ENCODE peak calls at places on chromosomes 2 and 18, in nine cellular contexts. Q is K562, Y is brain microvascular endothelial cell, J is heart left ventricle, W is pancreas, U is psoas muscle, P is body of pancreas, O is spleen, S is WERI-Rb-1. T is an unnamed sample.

GRCh38 chr2:184683923-184684322 is 85.6 kb downstream of the ZNF804A start:
- DNase-seq in Q (no peak), Y (no peak), J (no peak), W (no peak), U (no peak), P (no peak), O (no peak), S (no peak), T (no peak)

GRCh38 chr2:230578106-230578505 is 134.5 kb upstream of the CAB39 start:
- DNase-seq in Q (no peak), Y (no peak), J (no peak), W (no peak), U (no peak), P (no peak), O (no peak), S (no peak), T (no peak)

GRCh38 chr2:216691210-216691741 is 4.1 kb downstream of the IGFBP5 start:
- DNase-seq in Q (peak; percentile 35), Y (peak; percentile 79), J (peak; percentile 83), W (peak; percentile 69), U (peak; percentile 88), P (peak; percentile 70), O (no peak), S (peak; percentile 26), T (no peak)

GRCh38 chr2:138536302-138536701 is 34.7 kb downstream of the SPOPL start:
- DNase-seq in Q (no peak), Y (no peak), J (no peak), W (no peak), U (no peak), P (peak; percentile 8), O (no peak), S (no peak), T (no peak)

GRCh38 chr2:147325955-147326354 is 518.9 kb upstream of the ACVR2A start:
- DNase-seq in Q (no peak), Y (no peak), J (no peak), W (no peak), U (no peak), P (no peak), O (no peak), S (no peak), T (no peak)

GRCh38 chr2:190655113-190655512 is 6.2 kb downstream of the NAB1 start:
- DNase-seq in Q (no peak), Y (no peak), J (no peak), W (no peak), U (no peak), P (no peak), O (no peak), S (no peak), T (no peak)

GRCh38 chr2:25131567-25132295 is 36.6 kb downstream of the POMC start:
- DNase-seq in Q (peak; percentile 52), Y (no peak), J (no peak), W (peak; percentile 66), U (peak; percentile 58), P (peak; percentile 20), O (peak; percentile 78), S (no peak), T (no peak)

GRCh38 chr2:222862068-222862914 is 1.5 kb downstream of the ACSL3 start:
- DNase-seq in Q (no peak), Y (no peak), J (no peak), W (no peak), U (no peak), P (peak; percentile 18), O (no peak), S (peak; percentile 12), T (no peak)

GRCh38 chr2:10555810-10556111 is 107.6 kb upstream of the ODC1 start:
- DNase-seq in Q (no peak), Y (no peak), J (no peak), W (no peak), U (no peak), P (no peak), O (no peak), S (no peak), T (no peak)

GRCh38 chr18:10745971-10746370 is 220.1 kb downstream of the NAPG start:
- DNase-seq in Q (no peak), Y (no peak), J (no peak), W (no peak), U (no peak), P (no peak), O (no peak), S (no peak), T (no peak)

GRCh38 chr2:196263181-196263747 is 91.9 kb upstream of the STK17B start:
- DNase-seq in Q (no peak), Y (peak; percentile 85), J (no peak), W (no peak), U (no peak), P (no peak), O (no peak), S (no peak), T (no peak)

GRCh38 chr2:16264491-16264890 is 324.1 kb downstream of the MYCN start:
- DNase-seq in Q (no peak), Y (no peak), J (no peak), W (no peak), U (no peak), P (no peak), O (no peak), S (no peak), T (no peak)

GRCh38 chr2:218984239-218985020 is 554 bp downstream of the FEV start:
- DNase-seq in Q (no peak), Y (no peak), J (no peak), W (peak; percentile 62), U (peak; percentile 57), P (peak; percentile 37), O (no peak), S (peak; percentile 60), T (no peak)

GRCh38 chr2:99811544-99811943 is 321.7 kb upstream of the REV1 start:
- DNase-seq in Q (no peak), Y (peak; percentile 84), J (no peak), W (no peak), U (no peak), P (no peak), O (no peak), S (no peak), T (no peak)

GRCh38 chr2:38159171-38159570 is 83.2 kb upstream of the CYP1B1 start:
- DNase-seq in Q (no peak), Y (no peak), J (no peak), W (no peak), U (no peak), P (no peak), O (no peak), S (no peak), T (no peak)

GRCh38 chr2:38158361-38159128 is 82.6 kb upstream of the CYP1B1 start:
- DNase-seq in Q (no peak), Y (no peak), J (no peak), W (no peak), U (no peak), P (no peak), O (no peak), S (no peak), T (no peak)

GRCh38 chr2:38156262-38156835 is 80.4 kb upstream of the CYP1B1 start:
- DNase-seq in Q (no peak), Y (no peak), J (no peak), W (no peak), U (no peak), P (no peak), O (no peak), S (no peak), T (no peak)

GRCh38 chr2:38160517-38160916 is 84.6 kb upstream of the CYP1B1 start:
- DNase-seq in Q (no peak), Y (no peak), J (no peak), W (no peak), U (no peak), P (no peak), O (no peak), S (no peak), T (no peak)

DNA sequence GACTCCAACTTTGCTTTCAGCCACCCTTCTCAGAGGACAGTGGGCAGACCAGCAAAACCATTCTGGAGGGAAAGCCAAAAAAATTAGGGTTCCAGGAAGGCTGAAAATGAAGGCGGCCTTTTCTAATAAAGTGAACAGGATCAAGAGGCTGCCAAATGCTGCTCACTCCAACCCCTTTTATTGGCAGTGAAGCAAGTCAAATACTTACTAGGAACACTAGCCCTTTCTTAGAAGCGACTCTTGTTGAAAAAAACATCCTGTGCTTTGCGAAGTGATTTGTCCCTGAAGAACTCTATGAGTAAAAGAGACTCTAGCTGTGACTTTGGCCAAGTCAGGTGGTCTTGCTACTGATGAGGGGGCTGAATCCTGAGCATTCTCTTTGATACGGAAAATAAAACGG is 83.7 kb upstream of the CYP1B1 start:
- DNase-seq in Q (no peak), Y (no peak), J (no peak), W (no peak), U (no peak), P (no peak), O (no peak), S (no peak), T (no peak)
- H3K36me3 ChIP-seq in Q (no peaks in the 10 kb centered on the region), Y (no peaks in the 10 kb centered on the region), J (no peaks in the 10 kb centered on the region), W (no peaks in the 10 kb centered on the region), U (no peaks in the 10 kb centered on the region), P (no peaks in the 10 kb centered on the region), O (no peaks in the 10 kb centered on the region), S (no peaks in the 10 kb centered on the region), T (no peaks in the 10 kb centered on the region)

DNA sequence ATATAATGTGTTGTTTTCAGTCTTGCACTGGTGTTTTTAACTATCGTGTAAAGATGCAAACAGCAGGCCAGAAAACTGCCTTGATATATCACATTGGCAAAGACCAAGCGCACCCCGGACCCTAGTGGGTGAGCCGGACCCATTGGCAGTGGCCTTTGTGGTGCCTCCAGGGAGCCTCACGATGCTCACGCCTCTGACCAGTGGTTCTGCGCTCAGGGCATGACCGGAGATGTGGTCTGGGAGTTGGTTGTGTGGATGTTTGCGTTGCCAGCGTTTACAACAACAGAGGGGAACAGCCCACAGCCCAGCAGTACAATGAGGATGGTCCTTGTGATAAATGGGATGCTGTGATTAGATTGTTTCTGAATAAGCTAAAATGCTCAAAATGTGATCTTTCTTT is 32.6 kb downstream of the NFATC1 start:
- DNase-seq in Q (no peak), Y (no peak), J (no peak), W (no peak), U (no peak), P (no peak), O (no peak), S (no peak), T (peak; percentile 54)
- H3K4me3 ChIP-seq in Q (no peak overlapping the region), Y (no peak overlapping the region), J (no peak overlapping the region), W (no peak overlapping the region), U (no peak overlapping the region), P (no peak overlapping the region), O (no peak overlapping the region), S (no peak overlapping the region), T (no peak overlapping the region)

GRCh38 chr18:80135136-80135535 is 26.1 kb downstream of the ADNP2 start:
- DNase-seq in Q (no peak), Y (no peak), J (no peak), W (no peak), U (no peak), P (no peak), O (no peak), S (no peak), T (no peak)
- H3K36me3 ChIP-seq in Q (peaks cover 78% of the 10 kb centered on the region), Y (peaks cover 39% of the 10 kb centered on the region), J (peaks cover 82% of the 10 kb centered on the region), W (peaks cover 16% of the 10 kb centered on the region), U (no peaks in the 10 kb centered on the region), P (peaks cover 25% of the 10 kb centered on the region), O (peaks cover 87% of the 10 kb centered on the region), S (peaks cover 85% of the 10 kb centered on the region), T (no peaks in the 10 kb centered on the region)

GRCh38 chr2:69798466-69798908 is 31.0 kb upstream of the GMCL1 start:
- DNase-seq in Q (no peak), Y (peak; percentile 57), J (no peak), W (no peak), U (no peak), P (no peak), O (no peak), S (no peak), T (no peak)
- H3K4me3 ChIP-seq in Q (peak overlapping the region; percentile 30), Y (peak overlapping the region; percentile 24), J (peak overlapping the region; percentile 39), W (no peak overlapping the region), U (peak overlapping the region; percentile 32), P (no peak overlapping the region), O (no peak overlapping the region), S (no peak overlapping the region), T (no peak overlapping the region)

GRCh38 chr2:86027913-86028762 is 77.5 kb downstream of the POLR1A start:
- DNase-seq in Q (no peak), Y (no peak), J (peak; percentile 57), W (peak; percentile 39), U (peak; percentile 49), P (no peak), O (no peak), S (no peak), T (no peak)
- H3K36me3 ChIP-seq in Q (peaks cover 93% of the 10 kb centered on the region), Y (peaks cover 63% of the 10 kb centered on the region), J (peaks cover 68% of the 10 kb centered on the region), W (peaks cover 7% of the 10 kb centered on the region), U (peaks cover 12% of the 10 kb centered on the region), P (peaks cover 37% of the 10 kb centered on the region), O (peaks cover 94% of the 10 kb centered on the region), S (peaks cover 88% of the 10 kb centered on the region), T (no peaks in the 10 kb centered on the region)

T was measured in left lung.